ENCODE peak calls at places on chromosomes 5 and 9, in six cellular contexts. One of them, this sample, is unnamed.

GRCh38 chr9:109012876-109013677 is at the start of gene CTNNAL1:
- DNase-seq in neural progenitor cell: peak; percentile 96
- DNase-seq in GM23338: peak; percentile 96
- DNase-seq in mammary epithelial cell: peak; percentile 71
- DNase-seq in A549: peak; percentile 86
- DNase-seq in fibroblast of lung: peak; percentile 85
- DNase-seq in this sample: peak; percentile 95

GRCh38 chr5:106314221-106314824 is 1356.4 kb downstream of the EFNA5 start:
- DNase-seq in neural progenitor cell: no peak
- DNase-seq in GM23338: no peak
- DNase-seq in mammary epithelial cell: no peak
- DNase-seq in A549: no peak
- DNase-seq in fibroblast of lung: peak; percentile 39
- DNase-seq in this sample: no peak

GRCh38 chr9:116219686-116220085 is 66.1 kb downstream of the PAPPA start:
- DNase-seq in neural progenitor cell: no peak
- DNase-seq in GM23338: peak; percentile 2
- DNase-seq in mammary epithelial cell: no peak
- DNase-seq in A549: no peak
- DNase-seq in fibroblast of lung: no peak
- DNase-seq in this sample: no peak

GRCh38 chr5:81081461-81081835 is 121.3 kb downstream of the RASGRF2 start:
- DNase-seq in neural progenitor cell: no peak
- DNase-seq in GM23338: no peak
- DNase-seq in mammary epithelial cell: no peak
- DNase-seq in A549: no peak
- DNase-seq in fibroblast of lung: no peak
- DNase-seq in this sample: no peak

GRCh38 chr9:134145262-134145661 is 9.4 kb downstream of the WDR5 start:
- DNase-seq in neural progenitor cell: no peak
- DNase-seq in GM23338: no peak
- DNase-seq in mammary epithelial cell: no peak
- DNase-seq in A549: no peak
- DNase-seq in fibroblast of lung: no peak
- DNase-seq in this sample: no peak

GRCh38 chr9:87427851-87428506 is 69.7 kb upstream of the DAPK1 start:
- DNase-seq in neural progenitor cell: no peak
- DNase-seq in GM23338: no peak
- DNase-seq in mammary epithelial cell: peak; percentile 67
- DNase-seq in A549: no peak
- DNase-seq in fibroblast of lung: no peak
- DNase-seq in this sample: peak; percentile 90

GRCh38 chr5:31113101-31113500 is 80.4 kb upstream of the CDH6 start:
- DNase-seq in neural progenitor cell: no peak
- DNase-seq in GM23338: no peak
- DNase-seq in mammary epithelial cell: no peak
- DNase-seq in A549: no peak
- DNase-seq in fibroblast of lung: peak; percentile 37
- DNase-seq in this sample: no peak

GRCh38 chr9:135471751-135472640 is 7.6 kb upstream of the PPP1R26 start:
- DNase-seq in neural progenitor cell: peak; percentile 91
- DNase-seq in GM23338: peak; percentile 57
- DNase-seq in mammary epithelial cell: no peak
- DNase-seq in A549: no peak
- DNase-seq in fibroblast of lung: no peak
- DNase-seq in this sample: no peak

GRCh38 chr9:4506490-4506889 is 16.2 kb downstream of the SLC1A1 start:
- DNase-seq in neural progenitor cell: no peak
- DNase-seq in GM23338: no peak
- DNase-seq in mammary epithelial cell: no peak
- DNase-seq in A549: no peak
- DNase-seq in fibroblast of lung: no peak
- DNase-seq in this sample: no peak

GRCh38 chr5:96716007-96716406 is 53.8 kb downstream of the CAST start:
- DNase-seq in neural progenitor cell: no peak
- DNase-seq in GM23338: no peak
- DNase-seq in mammary epithelial cell: no peak
- DNase-seq in A549: no peak
- DNase-seq in fibroblast of lung: no peak
- DNase-seq in this sample: no peak

GRCh38 chr5:175778951-175779475 is 92.4 kb upstream of the CPLX2 start:
- DNase-seq in neural progenitor cell: no peak
- DNase-seq in GM23338: peak; percentile 16
- DNase-seq in mammary epithelial cell: peak; percentile 57
- DNase-seq in A549: peak; percentile 71
- DNase-seq in fibroblast of lung: no peak
- DNase-seq in this sample: no peak

GRCh38 chr5:218457-219289 is 553 bp downstream of the SDHA start:
- DNase-seq in neural progenitor cell: peak; percentile 69
- DNase-seq in GM23338: peak; percentile 62
- DNase-seq in mammary epithelial cell: peak; percentile 28
- DNase-seq in A549: peak; percentile 33
- DNase-seq in fibroblast of lung: peak; percentile 19
- DNase-seq in this sample: peak; percentile 71

GRCh38 chr9:110427497-110428104 is 89.9 kb upstream of the TXNDC8 start:
- DNase-seq in neural progenitor cell: peak; percentile 72
- DNase-seq in GM23338: peak; percentile 77
- DNase-seq in mammary epithelial cell: peak; percentile 12
- DNase-seq in A549: peak; percentile 60
- DNase-seq in fibroblast of lung: peak; percentile 59
- DNase-seq in this sample: no peak

GRCh38 chr5:141677415-141677814 is 4.6 kb downstream of the ARAP3 start:
- DNase-seq in neural progenitor cell: peak; percentile 53
- DNase-seq in GM23338: peak; percentile 92
- DNase-seq in mammary epithelial cell: no peak
- DNase-seq in A549: no peak
- DNase-seq in fibroblast of lung: no peak
- DNase-seq in this sample: no peak

GRCh38 chr9:123407537-123407828 is 51.5 kb downstream of the CRB2 start:
- DNase-seq in neural progenitor cell: no peak
- DNase-seq in GM23338: no peak
- DNase-seq in mammary epithelial cell: no peak
- DNase-seq in A549: no peak
- DNase-seq in fibroblast of lung: no peak
- DNase-seq in this sample: no peak

GRCh38 chr5:142276517-142276916 is 48.3 kb downstream of the SPRY4 start:
- DNase-seq in neural progenitor cell: no peak
- DNase-seq in GM23338: no peak
- DNase-seq in mammary epithelial cell: no peak
- DNase-seq in A549: no peak
- DNase-seq in fibroblast of lung: no peak
- DNase-seq in this sample: no peak

GRCh38 chr5:128196791-128197190 is 113.2 kb downstream of the SLC12A2 start:
- DNase-seq in neural progenitor cell: no peak
- DNase-seq in GM23338: no peak
- DNase-seq in mammary epithelial cell: no peak
- DNase-seq in A549: no peak
- DNase-seq in fibroblast of lung: peak; percentile 82
- DNase-seq in this sample: no peak

GRCh38 chr5:139655727-139656271 is 7.7 kb downstream of the CXXC5 start:
- DNase-seq in neural progenitor cell: peak; percentile 67
- DNase-seq in GM23338: peak; percentile 67
- DNase-seq in mammary epithelial cell: no peak
- DNase-seq in A549: peak; percentile 72
- DNase-seq in fibroblast of lung: peak; percentile 69
- DNase-seq in this sample: peak; percentile 89

GRCh38 chr5:151819830-151820229 is 48.1 kb downstream of the G3BP1 start:
- DNase-seq in neural progenitor cell: no peak
- DNase-seq in GM23338: no peak
- DNase-seq in mammary epithelial cell: no peak
- DNase-seq in A549: no peak
- DNase-seq in fibroblast of lung: no peak
- DNase-seq in this sample: no peak

GRCh38 chr5:125612356-125613149 is 810.7 kb upstream of the GRAMD2B start:
- DNase-seq in neural progenitor cell: no peak
- DNase-seq in GM23338: no peak
- DNase-seq in mammary epithelial cell: no peak
- DNase-seq in A549: no peak
- DNase-seq in fibroblast of lung: no peak
- DNase-seq in this sample: no peak

GRCh38 chr5:159749146-159749545 is 167.1 kb upstream of the ADRA1B start:
- DNase-seq in neural progenitor cell: no peak
- DNase-seq in GM23338: no peak
- DNase-seq in mammary epithelial cell: peak; percentile 56
- DNase-seq in A549: no peak
- DNase-seq in fibroblast of lung: peak; percentile 45
- DNase-seq in this sample: no peak
- H3K27ac ChIP-seq in neural progenitor cell: no peak overlapping the region
- H3K27ac ChIP-seq in GM23338: no peak overlapping the region
- H3K27ac ChIP-seq in mammary epithelial cell: no peak overlapping the region
- H3K27ac ChIP-seq in A549: no peak overlapping the region
- H3K27ac ChIP-seq in fibroblast of lung: no peak overlapping the region
- H3K27ac ChIP-seq in this sample: no peak overlapping the region

GRCh38 chr5:10610058-10610457 is 46.2 kb downstream of the ANKRD33B start:
- DNase-seq in neural progenitor cell: no peak
- DNase-seq in GM23338: no peak
- DNase-seq in mammary epithelial cell: no peak
- DNase-seq in A549: no peak
- DNase-seq in fibroblast of lung: no peak
- DNase-seq in this sample: no peak

GRCh38 chr5:10612251-10612650 is 48.4 kb downstream of the ANKRD33B start:
- DNase-seq in neural progenitor cell: no peak
- DNase-seq in GM23338: no peak
- DNase-seq in mammary epithelial cell: no peak
- DNase-seq in A549: no peak
- DNase-seq in fibroblast of lung: no peak
- DNase-seq in this sample: no peak

GRCh38 chr5:10607023-10607665 is 43.3 kb downstream of the ANKRD33B start:
- DNase-seq in neural progenitor cell: peak; percentile 59
- DNase-seq in GM23338: peak; percentile 75
- DNase-seq in mammary epithelial cell: no peak
- DNase-seq in A549: no peak
- DNase-seq in fibroblast of lung: peak; percentile 79
- DNase-seq in this sample: no peak

GRCh38 chr5:10607666-10608442 is 44.0 kb downstream of the ANKRD33B start:
- DNase-seq in neural progenitor cell: peak; percentile 51
- DNase-seq in GM23338: peak; percentile 50
- DNase-seq in mammary epithelial cell: no peak
- DNase-seq in A549: peak; percentile 63
- DNase-seq in fibroblast of lung: peak; percentile 90
- DNase-seq in this sample: no peak

DNA sequence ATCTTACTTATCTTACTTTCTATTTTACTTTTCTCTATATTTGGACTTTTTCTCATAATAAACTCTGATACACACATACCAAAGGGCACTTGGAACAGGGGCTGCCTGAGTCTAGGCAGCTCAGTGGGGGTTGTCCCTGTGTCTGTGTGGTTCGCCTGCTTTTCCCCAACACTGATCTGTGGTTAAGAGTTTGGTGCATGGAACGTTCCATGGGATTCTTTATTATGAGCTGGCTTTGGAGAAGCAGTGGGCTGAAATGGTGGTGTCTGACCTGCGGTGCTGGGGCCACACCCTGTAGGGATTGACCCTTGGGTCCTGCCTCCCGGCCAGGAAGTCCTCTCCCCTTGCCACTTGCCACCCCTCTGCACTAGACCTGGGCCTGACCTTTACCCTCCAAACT is 47.4 kb downstream of the ANKRD33B start:
- DNase-seq in neural progenitor cell: no peak
- DNase-seq in GM23338: no peak
- DNase-seq in mammary epithelial cell: no peak
- DNase-seq in A549: no peak
- DNase-seq in fibroblast of lung: peak; percentile 39
- DNase-seq in this sample: no peak
- H3K4me2 ChIP-seq in neural progenitor cell: no peak overlapping the region
- H3K4me2 ChIP-seq in GM23338: no peak overlapping the region
- H3K4me2 ChIP-seq in mammary epithelial cell: no peak overlapping the region
- H3K4me2 ChIP-seq in A549: no peak overlapping the region
- H3K4me2 ChIP-seq in fibroblast of lung: no peak overlapping the region
- H3K4me2 ChIP-seq in this sample: no peak overlapping the region

GRCh38 chr5:133611357-133612020 is 852 bp downstream of the FSTL4 start:
- DNase-seq in neural progenitor cell: peak; percentile 54
- DNase-seq in GM23338: peak; percentile 52
- DNase-seq in mammary epithelial cell: no peak
- DNase-seq in A549: no peak
- DNase-seq in fibroblast of lung: no peak
- DNase-seq in this sample: no peak

GRCh38 chr5:133610489-133611356 is 1.6 kb downstream of the FSTL4 start:
- DNase-seq in neural progenitor cell: peak; percentile 96
- DNase-seq in GM23338: peak; percentile 91
- DNase-seq in mammary epithelial cell: peak; percentile 47
- DNase-seq in A549: peak; percentile 61
- DNase-seq in fibroblast of lung: peak; percentile 4
- DNase-seq in this sample: peak; percentile 3

GRCh38 chr5:133613743-133614142 is 1.4 kb upstream of the FSTL4 start:
- DNase-seq in neural progenitor cell: no peak
- DNase-seq in GM23338: no peak
- DNase-seq in mammary epithelial cell: no peak
- DNase-seq in A549: no peak
- DNase-seq in fibroblast of lung: no peak
- DNase-seq in this sample: no peak

GRCh38 chr5:133613184-133613583 is 843 bp upstream of the FSTL4 start:
- DNase-seq in neural progenitor cell: no peak
- DNase-seq in GM23338: no peak
- DNase-seq in mammary epithelial cell: no peak
- DNase-seq in A549: no peak
- DNase-seq in fibroblast of lung: no peak
- DNase-seq in this sample: no peak

GRCh38 chr5:133612021-133612860 is at the start of gene FSTL4:
- DNase-seq in neural progenitor cell: peak; percentile 82
- DNase-seq in GM23338: peak; percentile 75
- DNase-seq in mammary epithelial cell: peak; percentile 9
- DNase-seq in A549: peak; percentile 18
- DNase-seq in fibroblast of lung: no peak
- DNase-seq in this sample: no peak
- TF ChIP-seq CTCF in neural progenitor cell: peak; percentile 16
- TF ChIP-seq CTCF in GM23338: no peak
- TF ChIP-seq CTCF in mammary epithelial cell: no peak
- TF ChIP-seq CTCF in A549: no peak
- TF ChIP-seq CTCF in fibroblast of lung: no peak
- TF ChIP-seq CTCF in this sample: no peak

GRCh38 chr9:19642256-19642655 is 146.6 kb downstream of the SLC24A2 start:
- DNase-seq in neural progenitor cell: no peak
- DNase-seq in GM23338: no peak
- DNase-seq in mammary epithelial cell: no peak
- DNase-seq in A549: no peak
- DNase-seq in fibroblast of lung: no peak
- DNase-seq in this sample: no peak
- H3K27ac ChIP-seq in neural progenitor cell: no peak overlapping the region
- H3K27ac ChIP-seq in GM23338: no peak overlapping the region
- H3K27ac ChIP-seq in mammary epithelial cell: no peak overlapping the region
- H3K27ac ChIP-seq in A549: no peak overlapping the region
- H3K27ac ChIP-seq in fibroblast of lung: no peak overlapping the region
- H3K27ac ChIP-seq in this sample: no peak overlapping the region

This sample was measured in PC-9.